ENCODE peak calls at places on chromosomes 7 and 10, in four cellular contexts. Y is ovary, I is SK-N-SH, W is upper lobe of left lung. H is an unnamed sample.

GRCh38 chr10:59894114-59894513 is 12.2 kb downstream of the CCDC6 start:
- DNase-seq in Y (peak), I (no peak), W (no peak), H (no peak)

GRCh38 chr10:78585952-78586351 is 482.8 kb upstream of the ZMIZ1 start:
- DNase-seq in Y (no peak), I (no peak), W (no peak), H (no peak)

GRCh38 chr7:157516911-157517781 is 180.3 kb downstream of the DNAJB6 start:
- DNase-seq in Y (no peak), I (no peak), W (peak), H (no peak)

GRCh38 chr7:109003742-109004141 is 434.1 kb downstream of the DNAJB9 start:
- DNase-seq in Y (no peak), I (no peak), W (no peak), H (no peak)

GRCh38 chr7:157355784-157356511 is 19.1 kb downstream of the DNAJB6 start:
- DNase-seq in Y (no peak), I (peak), W (no peak), H (no peak)

GRCh38 chr10:118957966-118958365 is 71.5 kb upstream of the NANOS1 start:
- DNase-seq in Y (no peak), I (no peak), W (no peak), H (no peak)

GRCh38 chr7:87344446-87344845 is 1.0 kb upstream of the CROT start:
- DNase-seq in Y (no peak), I (no peak), W (no peak), H (no peak)

GRCh38 chr7:36109013-36109627 is 43.9 kb upstream of the EEPD1 start:
- DNase-seq in Y (no peak), I (no peak), W (no peak), H (no peak)

GRCh38 chr10:94199565-94199964 is 163.2 kb downstream of the NOC3L start:
- DNase-seq in Y (no peak), I (no peak), W (no peak), H (no peak)

GRCh38 chr7:17706734-17707133 is 233.6 kb downstream of the SNX13 start:
- DNase-seq in Y (no peak), I (peak), W (no peak), H (peak)

GRCh38 chr10:70761727-70762350 is 23.3 kb downstream of the TBATA start:
- DNase-seq in Y (no peak), I (no peak), W (peak), H (no peak)

GRCh38 chr10:73577788-73578187 is 13.4 kb downstream of the USP54 start:
- DNase-seq in Y (peak), I (no peak), W (no peak), H (peak)

GRCh38 chr7:3200504-3200903 is 100.5 kb upstream of the SDK1 start:
- DNase-seq in Y (no peak), I (peak), W (no peak), H (peak)

GRCh38 chr10:100823194-100823593 is 77.8 kb downstream of the PAX2 start:
- DNase-seq in Y (no peak), I (no peak), W (no peak), H (no peak)

GRCh38 chr10:80458638-80459037 is 4.5 kb downstream of the TSPAN14 start:
- DNase-seq in Y (no peak), I (peak), W (no peak), H (no peak)

GRCh38 chr7:105319578-105319977 is 69.1 kb downstream of the SRPK2 start:
- DNase-seq in Y (no peak), I (no peak), W (no peak), H (no peak)

GRCh38 chr10:27100800-27101347 is 580 bp upstream of the ANKRD26 start:
- DNase-seq in Y (no peak), I (no peak), W (no peak), H (no peak)

GRCh38 chr7:74718336-74718735 is 55.5 kb upstream of the NCF1 start:
- DNase-seq in Y (no peak), I (no peak), W (no peak), H (no peak)

GRCh38 chr7:155969192-155969929 is 157.1 kb upstream of the SHH start:
- DNase-seq in Y (no peak), I (no peak), W (no peak), H (no peak)

GRCh38 chr10:21534611-21535493 is 820 bp downstream of the MLLT10 start:
- DNase-seq in Y (peak), I (peak), W (peak), H (peak)

GRCh38 chr10:9895406-9895805 is 1122.3 kb upstream of the CELF2 start:
- DNase-seq in Y (no peak), I (no peak), W (no peak), H (no peak)

GRCh38 chr10:91536790-91537189 is 96.1 kb downstream of the PPP1R3C start:
- DNase-seq in Y (no peak), I (no peak), W (no peak), H (no peak)

GRCh38 chr7:1741751-1742554 is 71.9 kb downstream of the ELFN1 start:
- DNase-seq in Y (no peak), I (peak), W (peak), H (no peak)

GRCh38 chr10:71968553-71969474 is 4.6 kb downstream of the CHST3 start:
- DNase-seq in Y (no peak), I (peak), W (no peak), H (peak)

GRCh38 chr7:140537750-140538482 is 58.6 kb upstream of the MKRN1 start:
- DNase-seq in Y (no peak), I (no peak), W (no peak), H (no peak)

GRCh38 chr7:47405921-47406765 is 175.8 kb downstream of the TNS3 start:
- DNase-seq in Y (peak), I (no peak), W (peak), H (peak)

GRCh38 chr7:116399808-116400207 is 99.7 kb upstream of the CAV2 start:
- DNase-seq in Y (no peak), I (no peak), W (no peak), H (no peak)

GRCh38 chr7:78588393-78588792 is 789.8 kb downstream of the PHTF2 start:
- DNase-seq in Y (no peak), I (no peak), W (no peak), H (no peak)

GRCh38 chr7:90621130-90621891 is 25.2 kb downstream of the CDK14 start:
- DNase-seq in Y (no peak), I (no peak), W (no peak), H (no peak)

GRCh38 chr10:3172081-3172445 is 519 bp downstream of the PITRM1 start:
- DNase-seq in Y (no peak), I (peak), W (peak), H (peak)

GRCh38 chr7:158740013-158740656 is 35.5 kb upstream of the NCAPG2 start:
- DNase-seq in Y (peak), I (no peak), W (no peak), H (no peak)

GRCh38 chr10:47206449-47207279 is 93.3 kb upstream of the GDF10 start:
- DNase-seq in Y (no peak), I (no peak), W (no peak), H (no peak)

GRCh38 chr7:111438369-111439289 is 123.7 kb downstream of the IMMP2L start:
- DNase-seq in Y (no peak), I (no peak), W (no peak), H (no peak)

GRCh38 chr7:55444786-55445185 is 79.6 kb downstream of the LANCL2 start:
- DNase-seq in Y (no peak), I (no peak), W (no peak), H (no peak)
- TF ChIP-seq EP300 in Y (no peak), I (no peak), W (no peak), H (no peak)

GRCh38 chr10:84876116-84876999 is 548.0 kb downstream of the CCSER2 start:
- DNase-seq in Y (no peak), I (peak), W (no peak), H (no peak)
- TF ChIP-seq EP300 in Y (no peak), I (no peak), W (no peak), H (no peak)

GRCh38 chr10:113691381-113691780 is 11.7 kb downstream of the CASP7 start:
- DNase-seq in Y (no peak), I (no peak), W (no peak), H (no peak)
- TF ChIP-seq EP300 in Y (no peak), I (no peak), W (no peak), H (no peak)

DNA sequence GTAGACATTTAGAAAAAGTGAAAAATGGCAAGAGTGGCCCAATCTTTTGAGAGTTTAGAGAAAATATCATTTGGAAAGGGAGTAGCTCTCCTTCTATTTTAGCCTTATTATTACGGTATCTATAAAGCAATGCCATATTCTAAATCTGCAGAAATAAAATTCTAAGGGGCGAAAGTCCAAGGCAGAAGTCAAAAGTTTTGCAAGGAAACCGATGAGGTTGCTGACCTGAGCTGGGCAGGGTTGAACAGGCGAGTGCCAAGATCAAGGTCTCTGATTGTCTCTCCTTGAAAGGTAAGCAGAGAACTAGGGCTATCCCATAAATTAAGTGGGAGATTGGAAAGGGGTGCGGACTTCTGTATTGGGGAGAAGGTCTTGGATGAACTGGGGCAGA is 11.7 kb downstream of the TRIM56 start:
- DNase-seq in Y (no peak), I (no peak), W (no peak), H (no peak)
- TF ChIP-seq EP300 in Y (no peak), I (no peak), W (no peak), H (no peak)

GRCh38 chr10:58721781-58722180 is 209.1 kb downstream of the BICC1 start:
- DNase-seq in Y (no peak), I (no peak), W (no peak), H (no peak)
- TF ChIP-seq EP300 in Y (no peak), I (no peak), W (no peak), H (no peak)

GRCh38 chr10:114408112-114408967 is 4.0 kb upstream of the AFAP1L2 start:
- DNase-seq in Y (no peak), I (no peak), W (no peak), H (no peak)
- TF ChIP-seq EP300 in Y (no peak), I (no peak), W (no peak), H (no peak)

GRCh38 chr10:7093368-7093767 is 317.5 kb downstream of the SFMBT2 start:
- DNase-seq in Y (no peak), I (no peak), W (no peak), H (no peak)
- TF ChIP-seq EP300 in Y (no peak), I (no peak), W (no peak), H (no peak)

DNA sequence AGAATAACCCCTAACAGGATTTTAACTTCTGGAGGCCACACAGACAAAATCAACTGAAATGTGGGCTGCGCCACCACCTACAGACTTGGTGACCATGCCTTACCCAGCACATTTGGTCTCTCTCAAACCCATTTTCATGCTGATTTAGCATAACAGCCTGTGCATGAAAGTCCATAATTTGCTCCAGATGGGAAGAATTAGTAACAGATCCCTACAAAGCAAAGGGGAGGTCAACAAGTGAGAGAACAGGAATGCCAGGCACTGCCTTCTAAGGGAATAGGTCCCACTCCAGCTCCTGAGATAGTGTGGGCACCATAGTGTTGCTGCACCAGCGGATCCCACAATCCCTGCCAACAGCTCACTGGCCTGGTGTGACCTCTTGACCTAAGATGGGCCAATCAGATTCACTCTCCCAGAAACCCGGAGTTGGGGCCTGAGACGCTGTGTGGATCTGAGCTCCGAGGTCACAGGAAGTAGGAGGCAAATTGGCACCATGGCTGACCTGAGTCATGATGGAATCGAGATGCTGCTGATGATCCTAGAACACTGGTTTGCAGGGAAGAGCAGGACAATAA is 32.4 kb downstream of the SLIT1 start:
- DNase-seq in Y (no peak), I (peak), W (no peak), H (no peak)
- TF ChIP-seq EP300 in Y (no peak), I (no peak), W (no peak), H (no peak)